ENCODE peak calls at places on chromosome 14, in seven cellular contexts. A, R, E, N, W, X and I are unnamed samples. For H3K36me3 and H3K4me1, the result is how much of the 10 kb centered on the place peaks cover.

GRCh38 chr14:73368621-73369020 is 89.7 kb downstream of the NUMB start:
- DNase-seq in E (peak), R (no peak), W (no peak), X (no peak), A (no peak), N (no peak), I (no peak)

GRCh38 chr14:96479435-96480146 is 22.6 kb upstream of the PAPOLA start:
- DNase-seq in R (no peak), E (peak), W (no peak), X (no peak), N (no peak), A (no peak), I (no peak)

GRCh38 chr14:50210074-50210473 is 21.3 kb downstream of the SOS2 start:
- DNase-seq in N (no peak), E (no peak), R (no peak), X (no peak), W (no peak), A (no peak), I (no peak)

GRCh38 chr14:58755026-58755929 is 117.5 kb downstream of the DACT1 start:
- DNase-seq in N (peak), A (no peak), X (no peak), W (no peak), E (no peak), R (no peak), I (no peak)

GRCh38 chr14:79576434-79576833 is 634.9 kb downstream of the DIO2 start:
- DNase-seq in X (no peak), R (no peak), A (no peak), W (no peak), E (peak), N (no peak), I (no peak)

GRCh38 chr14:64035143-64035542 is 182.3 kb downstream of the SYNE2 start:
- DNase-seq in W (no peak), A (no peak), N (no peak), E (peak), R (no peak), X (no peak), I (no peak)

GRCh38 chr14:66379116-66379515 is 107.1 kb upstream of the CCDC196 start:
- DNase-seq in E (no peak), X (no peak), A (no peak), N (peak), R (no peak), W (no peak), I (no peak)

GRCh38 chr14:77098470-77099353 is 654 bp downstream of the CIPC start:
- DNase-seq in R (peak), E (no peak), W (no peak), N (peak), X (peak), A (peak), I (peak)

GRCh38 chr14:94227029-94227428 is 52.9 kb downstream of the PPP4R4 start:
- DNase-seq in A (no peak), R (no peak), E (peak), N (no peak), W (no peak), X (no peak), I (no peak)

GRCh38 chr14:81818271-81818670 is 284.6 kb upstream of the SEL1L start:
- DNase-seq in E (no peak), N (no peak), A (no peak), R (no peak), W (no peak), X (no peak), I (no peak)

GRCh38 chr14:21070610-21071224 is 613 bp downstream of the ARHGEF40 start:
- DNase-seq in W (no peak), E (peak), R (no peak), N (peak), X (peak), A (peak), I (no peak)

GRCh38 chr14:53615254-53615653 is 341.4 kb downstream of the BMP4 start:
- DNase-seq in A (no peak), W (no peak), X (no peak), E (no peak), R (no peak), N (no peak), I (no peak)

GRCh38 chr14:70934502-70935134 is 27.4 kb downstream of the PCNX1 start:
- DNase-seq in A (no peak), E (peak), W (peak), R (no peak), X (no peak), N (peak), I (no peak)

DNA sequence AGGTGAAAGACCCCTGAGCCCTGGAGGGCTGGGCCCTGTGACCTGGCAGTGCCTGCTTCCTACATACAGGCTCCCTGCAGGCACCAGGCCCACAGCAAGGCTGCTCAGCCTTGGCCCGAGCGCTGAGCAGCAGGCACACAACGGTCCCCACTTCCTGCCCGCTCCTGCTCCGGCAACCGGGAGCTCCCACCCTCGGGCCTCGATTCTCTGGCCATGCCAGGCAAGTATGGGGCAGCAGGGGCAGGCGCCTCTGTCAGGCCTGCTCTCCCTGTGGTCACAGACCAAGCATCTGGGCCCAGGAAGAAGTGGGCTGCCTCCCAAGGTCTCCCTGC is 30.6 kb upstream of the NUDT14 start:
- DNase-seq in W (no peak), X (no peak), E (no peak), A (no peak), R (no peak), N (no peak), I (no peak)
- H3K36me3 ChIP-seq in W (under half), X (under half), E (under half), A (under half), R (under half), N (under half), I (under half)

DNA sequence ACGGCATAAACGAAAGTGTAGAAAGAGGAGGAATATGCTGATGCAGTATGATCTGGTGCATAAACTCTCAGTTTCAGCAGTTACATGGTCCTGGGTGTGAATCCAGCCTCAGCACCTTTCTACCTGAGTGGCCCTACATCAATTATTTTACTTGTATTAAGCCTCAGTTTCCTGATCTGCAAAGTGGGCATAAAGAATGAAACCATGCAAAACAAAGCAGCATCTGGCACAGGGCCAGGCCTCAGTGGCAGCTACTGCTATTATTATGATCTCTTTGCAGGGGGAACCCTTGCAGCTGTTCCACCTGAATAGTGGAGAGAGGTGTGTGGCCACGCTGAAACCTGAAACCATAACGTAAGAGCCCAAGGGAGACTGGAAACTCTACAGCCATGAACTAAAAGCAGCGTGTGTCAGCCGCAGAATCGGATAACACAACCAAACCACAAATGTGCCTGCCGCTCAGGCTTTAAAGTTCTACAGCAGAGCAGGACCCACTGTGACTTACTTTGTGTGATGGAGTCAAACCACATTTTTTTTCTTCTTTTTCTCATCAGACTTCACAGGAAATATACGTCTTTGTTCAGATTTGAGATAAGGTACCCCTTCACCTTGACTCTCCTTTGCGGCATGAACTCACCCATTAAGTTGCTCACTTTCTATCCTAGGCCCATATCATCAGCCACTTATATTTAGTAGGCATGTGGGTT is 29.2 kb upstream of the FOS start:
- DNase-seq in E (no peak), X (peak), R (no peak), N (peak), W (peak), A (no peak), I (peak)
- H3K4me1 ChIP-seq in E (under half), X (under half), R (under half), N (under half), W (under half), A (under half), I (half or more)

DNA sequence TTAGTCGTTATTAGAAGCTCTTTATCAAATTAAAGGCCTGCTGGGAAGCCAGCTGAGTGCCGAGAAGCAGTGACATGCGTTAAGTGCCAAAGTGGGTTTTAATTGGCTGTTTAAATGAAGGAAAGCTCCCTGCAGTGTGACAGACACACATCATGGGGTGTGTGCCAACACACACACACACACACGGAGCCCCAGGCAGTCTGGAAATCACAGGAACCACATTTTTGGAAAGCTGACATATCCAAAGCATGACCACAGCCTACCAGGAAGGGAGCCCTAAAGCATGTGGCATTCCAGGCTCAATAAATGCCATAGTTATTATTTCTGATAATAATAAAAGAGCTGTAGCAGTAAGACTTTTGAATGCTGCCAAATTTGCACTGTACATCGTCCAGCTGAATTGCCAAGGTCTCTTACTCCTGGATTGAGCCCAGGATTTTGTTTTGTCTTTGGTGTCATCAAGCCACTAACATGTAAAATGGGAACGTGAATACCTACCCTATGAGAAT is 135.2 kb downstream of the TMEM30B start:
- DNase-seq in A (no peak), R (no peak), W (no peak), X (no peak), N (no peak), E (peak), I (no peak)
- H3K27ac ChIP-seq in A (no peak), R (no peak), W (no peak), X (no peak), N (no peak), E (no peak), I (no peak)

GRCh38 chr14:100861188-100861936 is 35.4 kb downstream of the MEG3 start:
- DNase-seq in E (no peak), W (no peak), X (no peak), R (no peak), N (no peak), A (no peak), I (no peak)
- H3K36me3 ChIP-seq in E (under half), W (under half), X (under half), R (under half), N (under half), A (under half), I (under half)